ENCODE peak calls at places on chromosomes 3 and 15, in seven cellular contexts. D is GM13976, N is neural crest cell, J is psoas muscle, M is cardiac fibroblast, E is PC-3, W is MCF 10A. O is an unnamed sample.

GRCh38 chr15:27866505-27867165 is 232.5 kb downstream of the OCA2 start:
- DNase-seq in D (no peak), E (no peak), N (no peak), M (no peak), J (no peak), W (no peak), O (no peak)

GRCh38 chr3:141049681-141050080 is 1.5 kb upstream of the SPSB4 start:
- DNase-seq in D (no peak), N (no peak), M (no peak), W (no peak), J (no peak), E (no peak), O (peak; percentile 38)

GRCh38 chr15:79170256-79170664 is 79.7 kb upstream of the RASGRF1 start:
- DNase-seq in J (no peak), D (no peak), N (no peak), E (peak; percentile 74), M (peak; percentile 43), W (peak; percentile 44), O (no peak)

GRCh38 chr3:149579838-149580542 is 77.8 kb downstream of the WWTR1 start:
- DNase-seq in M (no peak), E (peak; percentile 95), D (no peak), W (peak; percentile 79), N (no peak), J (no peak), O (no peak)

GRCh38 chr3:58351920-58352319 is 19.2 kb downstream of the PXK start:
- DNase-seq in N (no peak), W (no peak), M (no peak), D (no peak), J (no peak), E (no peak), O (no peak)

GRCh38 chr3:110767156-110767555 is 304.5 kb upstream of the NECTIN3 start:
- DNase-seq in D (no peak), E (no peak), W (no peak), M (no peak), N (no peak), J (no peak), O (no peak)

GRCh38 chr3:16818945-16819344 is 65.8 kb upstream of the PLCL2 start:
- DNase-seq in M (no peak), D (no peak), N (no peak), W (no peak), E (no peak), J (no peak), O (no peak)

GRCh38 chr15:31328425-31328998 is 1.9 kb downstream of the KLF13 start:
- DNase-seq in W (peak; percentile 37), N (no peak), E (peak; percentile 25), D (peak; percentile 73), J (no peak), M (peak; percentile 31), O (peak; percentile 93)

GRCh38 chr15:62109457-62109856 is 42.7 kb downstream of the C2CD4A start:
- DNase-seq in D (no peak), W (no peak), M (no peak), J (no peak), N (no peak), E (no peak), O (no peak)

GRCh38 chr3:197519801-197520211 is 36.0 kb downstream of the BDH1 start:
- DNase-seq in W (no peak), E (no peak), N (no peak), D (no peak), M (no peak), J (no peak), O (no peak)

GRCh38 chr3:194296832-194297666 is 54.1 kb downstream of the CPN2 start:
- DNase-seq in D (no peak), E (no peak), N (peak; percentile 78), W (peak; percentile 52), M (peak; percentile 52), J (peak; percentile 40), O (no peak)

GRCh38 chr3:61564405-61565059 is 3.2 kb downstream of the PTPRG start:
- DNase-seq in W (no peak), D (peak; percentile 57), J (peak; percentile 83), M (peak; percentile 83), N (peak; percentile 85), E (no peak), O (peak; percentile 33)

GRCh38 chr3:133910422-133910821 is 14.7 kb upstream of the RAB6B start:
- DNase-seq in W (peak; percentile 18), J (no peak), N (no peak), M (no peak), E (peak; percentile 6), D (no peak), O (no peak)
- TF ChIP-seq CTCF in W (peak; percentile 11), J (no peak), N (peak; percentile 52), M (peak; percentile 24), E (peak; percentile 47), D (no peak), O (no peak)

DNA sequence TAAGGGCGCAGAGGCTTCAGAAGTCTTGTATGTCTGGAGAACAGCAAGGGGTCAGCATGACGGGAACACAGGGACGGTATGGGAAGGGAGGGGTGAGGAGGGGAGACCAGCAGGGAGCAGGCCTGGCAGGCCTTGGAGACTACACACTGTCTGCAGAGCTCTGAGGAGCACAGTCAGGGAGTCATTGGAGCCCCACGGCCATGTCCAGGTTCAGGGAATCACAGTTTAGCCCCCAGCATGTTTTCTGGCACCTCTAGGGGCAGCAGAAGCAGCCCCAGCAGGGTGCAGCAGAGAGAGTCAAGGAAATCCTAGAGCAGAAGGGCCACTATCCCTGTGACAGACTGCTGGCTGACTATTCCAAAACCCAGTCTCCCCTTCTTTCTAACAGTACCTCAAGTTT is 3.2 kb downstream of the LAMP3 start:
- DNase-seq in M (no peak), J (no peak), N (no peak), E (no peak), W (no peak), D (no peak), O (no peak)
- TF ChIP-seq CTCF in M (peak; percentile 40), J (no peak), N (peak; percentile 23), E (peak; percentile 41), W (no peak), D (peak; percentile 6), O (peak; percentile 46)

DNA sequence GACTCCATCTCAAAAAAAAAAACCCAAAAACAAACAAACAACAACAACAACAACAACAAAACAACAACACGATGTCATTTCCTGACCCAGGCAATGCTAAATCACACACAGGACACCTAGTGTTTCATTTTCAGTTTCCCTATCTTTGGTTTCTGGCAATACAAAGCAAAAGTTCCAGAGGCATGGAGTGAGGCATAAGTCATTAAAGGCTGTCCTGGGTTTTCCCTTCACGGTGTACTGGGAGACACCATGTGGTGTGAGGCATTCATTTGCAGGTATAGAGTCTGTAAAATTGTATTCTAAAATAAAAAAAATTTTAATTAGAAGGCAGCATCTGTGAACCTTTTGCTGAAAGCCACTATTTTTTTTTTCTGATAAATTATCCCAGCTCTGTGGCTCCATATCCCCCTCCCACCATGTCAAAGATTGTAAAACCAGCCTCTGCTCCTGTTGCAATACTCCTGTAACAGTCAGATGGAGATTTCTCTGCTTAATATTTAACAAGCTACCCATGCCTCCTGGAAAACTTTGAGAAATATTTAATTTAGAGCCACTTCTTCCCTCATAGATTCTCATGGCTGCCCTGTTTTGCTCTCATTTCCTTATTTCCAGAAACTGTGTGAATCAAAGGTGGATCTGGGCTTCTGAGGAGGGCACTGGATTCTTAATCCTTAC is 324.6 kb downstream of the MCTP2 start:
- DNase-seq in N (no peak), J (no peak), E (no peak), M (no peak), D (no peak), W (no peak), O (no peak)
- TF ChIP-seq CTCF in N (no peak), J (no peak), E (no peak), M (no peak), D (no peak), W (no peak), O (no peak)

GRCh38 chr3:136276049-136276755 is 26.1 kb downstream of the PCCB start:
- DNase-seq in N (no peak), W (no peak), M (no peak), E (no peak), J (no peak), D (no peak), O (no peak)
- TF ChIP-seq CTCF in N (no peak), W (no peak), M (peak; percentile 8), E (no peak), J (no peak), D (no peak), O (no peak)

GRCh38 chr15:40363611-40364010 is 5.6 kb downstream of the DISP2 start:
- DNase-seq in M (no peak), E (no peak), D (no peak), W (no peak), J (no peak), N (no peak), O (no peak)

GRCh38 chr15:40365624-40366023 is 7.6 kb downstream of the DISP2 start:
- DNase-seq in M (no peak), J (no peak), E (no peak), W (no peak), N (no peak), D (no peak), O (no peak)

GRCh38 chr15:40365016-40365415 is 7.0 kb downstream of the DISP2 start:
- DNase-seq in W (no peak), E (no peak), M (no peak), D (no peak), N (no peak), J (no peak), O (no peak)

GRCh38 chr15:40366204-40367037 is 8.4 kb downstream of the DISP2 start:
- DNase-seq in W (no peak), J (no peak), M (peak; percentile 24), N (no peak), E (no peak), D (no peak), O (no peak)

DNA sequence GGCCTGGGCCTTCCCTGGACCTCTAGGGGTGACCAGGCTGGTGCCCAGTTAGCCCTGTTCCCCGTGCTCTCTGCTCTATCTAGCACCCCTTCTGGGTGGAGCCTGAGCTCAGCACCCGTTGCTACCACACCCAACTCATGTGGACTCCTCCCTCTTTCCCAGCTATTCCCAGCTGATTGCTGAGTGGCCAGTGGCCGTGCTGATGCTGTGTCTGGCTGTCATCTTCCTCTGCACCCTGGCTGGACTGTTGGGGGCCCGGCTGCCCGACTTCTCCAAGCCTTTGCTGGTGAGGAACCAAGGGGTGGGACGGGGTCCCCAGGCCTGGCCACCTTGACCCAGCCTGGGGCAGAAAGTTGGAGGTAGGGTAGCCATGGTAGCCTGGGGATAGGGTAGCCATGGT is 6.2 kb downstream of the DISP2 start:
- DNase-seq in N (no peak), W (no peak), D (no peak), E (no peak), M (no peak), J (no peak), O (no peak)
- TF ChIP-seq CTCF in N (no peak), W (no peak), D (no peak), E (no peak), M (no peak), J (no peak), O (no peak)

DNA sequence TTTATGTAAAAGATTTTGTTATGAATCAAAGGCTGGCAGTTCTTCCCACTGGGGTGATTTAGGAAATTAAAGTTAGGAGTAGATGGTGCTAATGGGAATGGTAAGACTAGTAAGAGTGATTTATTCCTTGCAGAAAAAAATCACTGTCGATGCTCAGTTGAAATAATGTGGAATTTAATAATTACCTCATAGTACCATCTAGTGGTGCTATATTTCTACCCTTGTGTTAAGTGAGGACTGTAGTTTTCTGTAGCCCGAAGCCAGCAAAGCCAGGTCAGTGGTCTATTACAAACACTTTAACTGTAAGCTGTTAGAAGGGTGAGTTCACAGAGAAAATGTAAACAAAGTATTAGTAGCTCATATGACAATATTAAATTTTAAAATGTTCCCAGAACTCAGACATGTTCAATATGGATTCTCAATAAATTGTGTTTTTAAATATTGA is 39.5 kb upstream of the GOLGA8J start:
- DNase-seq in W (peak; percentile 33), M (peak; percentile 52), N (no peak), E (peak; percentile 62), J (no peak), D (no peak), O (no peak)
- TF ChIP-seq CTCF in W (peak; percentile 38), M (peak; percentile 21), N (no peak), E (peak; percentile 67), J (no peak), D (no peak), O (no peak)

GRCh38 chr3:117059054-117059989 is 349.7 kb downstream of the TUSC7 start:
- DNase-seq in D (no peak), N (no peak), J (no peak), W (peak; percentile 19), E (peak; percentile 34), M (peak; percentile 46), O (no peak)
- TF ChIP-seq CTCF in D (no peak), N (peak; percentile 78), J (peak; percentile 30), W (peak; percentile 44), E (peak; percentile 65), M (peak; percentile 30), O (peak; percentile 31)